ENCODE peak calls at places on chromosome 17, in seven cellular contexts. One of them, this sample, is unnamed.

GRCh38 chr17:9937164-9937835 is 32.2 kb upstream of the RCVRN start:
- DNase-seq in GM23338: no peak
- DNase-seq in GM13976: no peak
- DNase-seq in natural killer cell: no peak
- DNase-seq in uterus: peak; percentile 36
- DNase-seq in cardiac fibroblast: no peak
- DNase-seq in adrenal gland: peak; percentile 23
- DNase-seq in this sample: peak; percentile 38

GRCh38 chr17:17246879-17247278 is 9.9 kb upstream of the FLCN start:
- DNase-seq in GM23338: no peak
- DNase-seq in GM13976: no peak
- DNase-seq in natural killer cell: no peak
- DNase-seq in uterus: no peak
- DNase-seq in cardiac fibroblast: no peak
- DNase-seq in adrenal gland: no peak
- DNase-seq in this sample: no peak

GRCh38 chr17:38444151-38444550 is 15.9 kb downstream of the ARHGAP23 start:
- DNase-seq in GM23338: peak; percentile 87
- DNase-seq in GM13976: peak; percentile 87
- DNase-seq in natural killer cell: no peak
- DNase-seq in uterus: peak; percentile 78
- DNase-seq in cardiac fibroblast: peak; percentile 65
- DNase-seq in adrenal gland: peak; percentile 82
- DNase-seq in this sample: no peak

GRCh38 chr17:12422632-12423031 is 243.1 kb upstream of the MYOCD start:
- DNase-seq in GM23338: no peak
- DNase-seq in GM13976: no peak
- DNase-seq in natural killer cell: no peak
- DNase-seq in uterus: peak; percentile 24
- DNase-seq in cardiac fibroblast: no peak
- DNase-seq in adrenal gland: no peak
- DNase-seq in this sample: no peak

GRCh38 chr17:6323626-6324356 is 111.1 kb downstream of the AIPL1 start:
- DNase-seq in GM23338: peak; percentile 47
- DNase-seq in GM13976: no peak
- DNase-seq in natural killer cell: no peak
- DNase-seq in uterus: peak; percentile 15
- DNase-seq in cardiac fibroblast: no peak
- DNase-seq in adrenal gland: peak; percentile 26
- DNase-seq in this sample: no peak

GRCh38 chr17:79974786-79975497 is 60.7 kb downstream of the TBC1D16 start:
- DNase-seq in GM23338: peak; percentile 88
- DNase-seq in GM13976: peak; percentile 42
- DNase-seq in natural killer cell: no peak
- DNase-seq in uterus: no peak
- DNase-seq in cardiac fibroblast: no peak
- DNase-seq in adrenal gland: no peak
- DNase-seq in this sample: no peak

GRCh38 chr17:78774456-78774855 is 7.6 kb downstream of the CYTH1 start:
- DNase-seq in GM23338: no peak
- DNase-seq in GM13976: no peak
- DNase-seq in natural killer cell: no peak
- DNase-seq in uterus: no peak
- DNase-seq in cardiac fibroblast: no peak
- DNase-seq in adrenal gland: no peak
- DNase-seq in this sample: no peak

GRCh38 chr17:8916470-8916869 is 49.0 kb upstream of the PIK3R6 start:
- DNase-seq in GM23338: no peak
- DNase-seq in GM13976: no peak
- DNase-seq in natural killer cell: no peak
- DNase-seq in uterus: no peak
- DNase-seq in cardiac fibroblast: no peak
- DNase-seq in adrenal gland: no peak
- DNase-seq in this sample: no peak

GRCh38 chr17:31431795-31432658 is 40.6 kb downstream of the RAB11FIP4 start:
- DNase-seq in GM23338: no peak
- DNase-seq in GM13976: no peak
- DNase-seq in natural killer cell: no peak
- DNase-seq in uterus: no peak
- DNase-seq in cardiac fibroblast: no peak
- DNase-seq in adrenal gland: no peak
- DNase-seq in this sample: no peak

GRCh38 chr17:31787857-31788570 is 71.0 kb downstream of the COPRS start:
- DNase-seq in GM23338: no peak
- DNase-seq in GM13976: peak; percentile 2
- DNase-seq in natural killer cell: no peak
- DNase-seq in uterus: peak; percentile 40
- DNase-seq in cardiac fibroblast: peak; percentile 84
- DNase-seq in adrenal gland: no peak
- DNase-seq in this sample: peak; percentile 67

GRCh38 chr17:64387145-64387473 is 3.6 kb downstream of the PECAM1 start:
- DNase-seq in GM23338: no peak
- DNase-seq in GM13976: no peak
- DNase-seq in natural killer cell: no peak
- DNase-seq in uterus: no peak
- DNase-seq in cardiac fibroblast: no peak
- DNase-seq in adrenal gland: no peak
- DNase-seq in this sample: no peak

GRCh38 chr17:57614742-57615141 is 130.4 kb downstream of the CCDC182 start:
- DNase-seq in GM23338: no peak
- DNase-seq in GM13976: no peak
- DNase-seq in natural killer cell: no peak
- DNase-seq in uterus: no peak
- DNase-seq in cardiac fibroblast: no peak
- DNase-seq in adrenal gland: no peak
- DNase-seq in this sample: no peak

GRCh38 chr17:61410100-61410551 is 10.5 kb downstream of the TBX2 start:
- DNase-seq in GM23338: no peak
- DNase-seq in GM13976: peak; percentile 27
- DNase-seq in natural killer cell: no peak
- DNase-seq in uterus: peak; percentile 20
- DNase-seq in cardiac fibroblast: no peak
- DNase-seq in adrenal gland: no peak
- DNase-seq in this sample: no peak

GRCh38 chr17:61411944-61412859 is 12.6 kb downstream of the TBX2 start:
- DNase-seq in GM23338: peak; percentile 78
- DNase-seq in GM13976: peak; percentile 95
- DNase-seq in natural killer cell: peak; percentile 83
- DNase-seq in uterus: peak; percentile 76
- DNase-seq in cardiac fibroblast: peak; percentile 84
- DNase-seq in adrenal gland: peak; percentile 79
- DNase-seq in this sample: peak; percentile 75

GRCh38 chr17:61410555-61411089 is 11.0 kb downstream of the TBX2 start:
- DNase-seq in GM23338: peak; percentile 91
- DNase-seq in GM13976: peak; percentile 78
- DNase-seq in natural killer cell: peak; percentile 74
- DNase-seq in uterus: peak; percentile 75
- DNase-seq in cardiac fibroblast: peak; percentile 84
- DNase-seq in adrenal gland: peak; percentile 65
- DNase-seq in this sample: peak; percentile 80

GRCh38 chr17:61412860-61413653 is 13.4 kb downstream of the TBX2 start:
- DNase-seq in GM23338: peak; percentile 64
- DNase-seq in GM13976: peak; percentile 23
- DNase-seq in natural killer cell: no peak
- DNase-seq in uterus: no peak
- DNase-seq in cardiac fibroblast: peak; percentile 16
- DNase-seq in adrenal gland: no peak
- DNase-seq in this sample: no peak

DNA sequence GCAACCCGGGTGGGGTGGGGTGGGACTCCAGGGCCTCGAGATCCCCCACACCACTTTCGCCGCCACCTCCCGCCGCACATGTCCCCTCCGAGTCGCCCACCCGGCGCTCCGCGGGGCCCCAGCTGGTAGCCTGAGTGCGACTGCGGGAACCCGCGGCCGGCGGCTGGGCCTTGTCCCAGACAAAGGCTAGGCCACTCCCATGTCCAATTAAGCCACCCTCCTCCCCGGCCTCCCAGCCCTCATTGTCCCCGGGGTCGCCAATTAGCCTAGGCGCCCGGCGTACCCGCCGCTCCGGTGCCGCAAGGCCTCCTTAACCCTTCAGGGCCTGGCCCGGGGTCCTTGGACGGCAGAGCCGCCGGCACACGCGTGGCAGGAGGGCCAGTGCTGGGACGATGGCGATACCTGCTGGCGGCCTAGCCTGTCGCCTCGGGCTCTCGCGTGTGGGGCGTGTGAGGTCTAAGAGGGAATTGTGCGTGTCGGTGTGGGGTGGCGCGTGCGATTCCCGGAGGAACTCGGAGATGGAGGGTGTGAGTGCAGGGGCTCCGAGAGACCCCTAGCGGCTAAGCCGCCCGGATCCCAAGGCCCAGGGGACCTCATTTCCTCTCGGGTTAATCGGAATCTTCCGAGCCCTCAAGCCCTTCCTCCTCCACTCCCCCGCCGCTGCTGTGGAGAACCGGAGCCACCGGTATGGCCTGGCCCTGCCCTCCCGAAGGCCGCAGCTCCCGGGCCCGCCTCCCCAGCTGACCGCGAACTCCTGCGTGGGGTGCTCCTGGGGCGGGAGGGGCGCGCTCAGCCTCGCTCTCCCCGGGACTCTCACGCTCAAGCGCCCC is 11.7 kb downstream of the TBX2 start:
- DNase-seq in GM23338: peak; percentile 70
- DNase-seq in GM13976: peak; percentile 64
- DNase-seq in natural killer cell: peak; percentile 31
- DNase-seq in uterus: peak; percentile 67
- DNase-seq in cardiac fibroblast: peak; percentile 76
- DNase-seq in adrenal gland: peak; percentile 63
- DNase-seq in this sample: peak; percentile 54
- TF ChIP-seq CTCF in GM23338: peak; percentile 40
- TF ChIP-seq CTCF in GM13976: no peak
- TF ChIP-seq CTCF in natural killer cell: peak; percentile 57
- TF ChIP-seq CTCF in uterus: no peak
- TF ChIP-seq CTCF in cardiac fibroblast: no peak
- TF ChIP-seq CTCF in adrenal gland: peak; percentile 4
- TF ChIP-seq CTCF in this sample: peak; percentile 19

GRCh38 chr17:7611635-7612293 is 2.9 kb downstream of the FXR2 start:
- DNase-seq in GM23338: no peak
- DNase-seq in GM13976: no peak
- DNase-seq in natural killer cell: no peak
- DNase-seq in uterus: no peak
- DNase-seq in cardiac fibroblast: no peak
- DNase-seq in adrenal gland: no peak
- DNase-seq in this sample: no peak

GRCh38 chr17:7615265-7615747 is 609 bp upstream of the FXR2 start:
- DNase-seq in GM23338: no peak
- DNase-seq in GM13976: no peak
- DNase-seq in natural killer cell: no peak
- DNase-seq in uterus: no peak
- DNase-seq in cardiac fibroblast: no peak
- DNase-seq in adrenal gland: no peak
- DNase-seq in this sample: no peak

GRCh38 chr17:7612294-7612640 is 2.4 kb downstream of the FXR2 start:
- DNase-seq in GM23338: no peak
- DNase-seq in GM13976: no peak
- DNase-seq in natural killer cell: no peak
- DNase-seq in uterus: no peak
- DNase-seq in cardiac fibroblast: peak; percentile 48
- DNase-seq in adrenal gland: no peak
- DNase-seq in this sample: no peak

GRCh38 chr17:7614422-7615264 is at the start of gene FXR2:
- DNase-seq in GM23338: peak; percentile 100
- DNase-seq in GM13976: peak; percentile 99
- DNase-seq in natural killer cell: peak; percentile 95
- DNase-seq in uterus: peak; percentile 100
- DNase-seq in cardiac fibroblast: peak; percentile 100
- DNase-seq in adrenal gland: peak; percentile 100
- DNase-seq in this sample: peak; percentile 100

GRCh38 chr17:7613769-7614421 is 802 bp downstream of the FXR2 start:
- DNase-seq in GM23338: peak; percentile 17
- DNase-seq in GM13976: no peak
- DNase-seq in natural killer cell: no peak
- DNase-seq in uterus: no peak
- DNase-seq in cardiac fibroblast: peak; percentile 51
- DNase-seq in adrenal gland: no peak
- DNase-seq in this sample: no peak
- TF ChIP-seq CTCF in GM23338: no peak
- TF ChIP-seq CTCF in GM13976: no peak
- TF ChIP-seq CTCF in natural killer cell: no peak
- TF ChIP-seq CTCF in uterus: no peak
- TF ChIP-seq CTCF in cardiac fibroblast: no peak
- TF ChIP-seq CTCF in adrenal gland: no peak
- TF ChIP-seq CTCF in this sample: no peak

GRCh38 chr17:34527908-34528470 is 51.4 kb upstream of the TMEM132E start:
- DNase-seq in GM23338: peak; percentile 89
- DNase-seq in GM13976: no peak
- DNase-seq in natural killer cell: no peak
- DNase-seq in uterus: no peak
- DNase-seq in cardiac fibroblast: no peak
- DNase-seq in adrenal gland: no peak
- DNase-seq in this sample: no peak
- TF ChIP-seq CTCF in GM23338: peak; percentile 80
- TF ChIP-seq CTCF in GM13976: no peak
- TF ChIP-seq CTCF in natural killer cell: no peak
- TF ChIP-seq CTCF in uterus: no peak
- TF ChIP-seq CTCF in cardiac fibroblast: no peak
- TF ChIP-seq CTCF in adrenal gland: no peak
- TF ChIP-seq CTCF in this sample: no peak

GRCh38 chr17:19567216-19568015 is 33.8 kb downstream of the SLC47A1 start:
- DNase-seq in GM23338: peak; percentile 45
- DNase-seq in GM13976: no peak
- DNase-seq in natural killer cell: no peak
- DNase-seq in uterus: no peak
- DNase-seq in cardiac fibroblast: no peak
- DNase-seq in adrenal gland: no peak
- DNase-seq in this sample: no peak

GRCh38 chr17:19558946-19559345 is 25.3 kb downstream of the SLC47A1 start:
- DNase-seq in GM23338: no peak
- DNase-seq in GM13976: no peak
- DNase-seq in natural killer cell: no peak
- DNase-seq in uterus: no peak
- DNase-seq in cardiac fibroblast: no peak
- DNase-seq in adrenal gland: no peak
- DNase-seq in this sample: no peak

GRCh38 chr17:19566176-19566575 is 32.5 kb downstream of the SLC47A1 start:
- DNase-seq in GM23338: no peak
- DNase-seq in GM13976: no peak
- DNase-seq in natural killer cell: no peak
- DNase-seq in uterus: no peak
- DNase-seq in cardiac fibroblast: no peak
- DNase-seq in adrenal gland: no peak
- DNase-seq in this sample: no peak

DNA sequence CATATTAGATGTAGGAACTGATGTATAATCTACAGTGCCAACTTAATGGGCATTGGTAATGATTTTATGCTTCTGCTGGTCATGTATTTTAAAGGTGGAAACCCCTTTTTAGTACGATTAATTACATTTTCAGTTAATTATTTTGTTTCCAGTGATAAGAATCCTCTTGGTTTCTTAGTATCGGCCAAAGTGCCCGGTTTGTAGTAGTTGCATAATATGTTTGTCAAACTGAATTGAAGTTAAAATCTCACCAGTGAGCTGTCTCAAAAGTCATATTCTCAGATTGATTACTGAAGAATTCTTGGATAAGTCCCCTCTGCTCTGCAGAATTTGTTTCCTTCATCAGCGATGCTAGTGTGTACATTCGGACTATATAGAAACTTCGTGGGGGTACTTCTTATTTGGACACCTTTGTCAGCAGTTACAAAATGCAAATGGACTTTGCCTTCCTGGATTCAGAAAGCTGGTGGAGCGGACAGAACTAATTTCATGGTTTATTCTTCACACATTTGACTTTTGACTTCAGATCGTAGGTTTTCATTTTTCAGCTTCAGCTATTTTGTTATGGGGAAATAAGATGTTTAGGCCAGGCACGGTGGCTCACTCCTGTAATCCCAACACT is 28.2 kb downstream of the SLC47A1 start:
- DNase-seq in GM23338: no peak
- DNase-seq in GM13976: no peak
- DNase-seq in natural killer cell: no peak
- DNase-seq in uterus: no peak
- DNase-seq in cardiac fibroblast: no peak
- DNase-seq in adrenal gland: no peak
- DNase-seq in this sample: no peak
- TF ChIP-seq CTCF in GM23338: no peak
- TF ChIP-seq CTCF in GM13976: no peak
- TF ChIP-seq CTCF in natural killer cell: no peak
- TF ChIP-seq CTCF in uterus: no peak
- TF ChIP-seq CTCF in cardiac fibroblast: no peak
- TF ChIP-seq CTCF in adrenal gland: no peak
- TF ChIP-seq CTCF in this sample: no peak